ENCODE peak calls at places on chromosome 3, in six cellular contexts. One of them, this sample, is unnamed.

GRCh38 chr3:114928989-114929620 is 218.0 kb downstream of the ZBTB20 start:
- DNase-seq in WERI-Rb-1: no peak
- DNase-seq in upper lobe of right lung: no peak
- DNase-seq in coronary artery: no peak
- DNase-seq in left ventricle myocardium inferior: no peak
- DNase-seq in body of pancreas: no peak
- DNase-seq in this sample: no peak

GRCh38 chr3:23826382-23827061 is 20.8 kb downstream of the UBE2E1 start:
- DNase-seq in WERI-Rb-1: no peak
- DNase-seq in upper lobe of right lung: no peak
- DNase-seq in coronary artery: no peak
- DNase-seq in left ventricle myocardium inferior: peak; percentile 25
- DNase-seq in body of pancreas: peak; percentile 17
- DNase-seq in this sample: no peak

GRCh38 chr3:73319179-73319769 is 257.8 kb downstream of the EBLN2 start:
- DNase-seq in WERI-Rb-1: no peak
- DNase-seq in upper lobe of right lung: no peak
- DNase-seq in coronary artery: no peak
- DNase-seq in left ventricle myocardium inferior: no peak
- DNase-seq in body of pancreas: no peak
- DNase-seq in this sample: no peak

GRCh38 chr3:66393486-66394260 is 107.1 kb downstream of the LRIG1 start:
- DNase-seq in WERI-Rb-1: no peak
- DNase-seq in upper lobe of right lung: no peak
- DNase-seq in coronary artery: peak; percentile 72
- DNase-seq in left ventricle myocardium inferior: no peak
- DNase-seq in body of pancreas: no peak
- DNase-seq in this sample: no peak

GRCh38 chr3:169846458-169847193 is 23.1 kb downstream of the LRRC31 start:
- DNase-seq in WERI-Rb-1: no peak
- DNase-seq in upper lobe of right lung: no peak
- DNase-seq in coronary artery: no peak
- DNase-seq in left ventricle myocardium inferior: no peak
- DNase-seq in body of pancreas: no peak
- DNase-seq in this sample: peak; percentile 82

GRCh38 chr3:165817160-165817709 is 20.0 kb downstream of the BCHE start:
- DNase-seq in WERI-Rb-1: no peak
- DNase-seq in upper lobe of right lung: no peak
- DNase-seq in coronary artery: no peak
- DNase-seq in left ventricle myocardium inferior: no peak
- DNase-seq in body of pancreas: no peak
- DNase-seq in this sample: no peak

GRCh38 chr3:123081718-123082369 is 15.0 kb downstream of the PDIA5 start:
- DNase-seq in WERI-Rb-1: peak; percentile 68
- DNase-seq in upper lobe of right lung: no peak
- DNase-seq in coronary artery: no peak
- DNase-seq in left ventricle myocardium inferior: no peak
- DNase-seq in body of pancreas: no peak
- DNase-seq in this sample: no peak

GRCh38 chr3:159783780-159784747 is 204.6 kb upstream of the IL12A start:
- DNase-seq in WERI-Rb-1: no peak
- DNase-seq in upper lobe of right lung: no peak
- DNase-seq in coronary artery: no peak
- DNase-seq in left ventricle myocardium inferior: no peak
- DNase-seq in body of pancreas: no peak
- DNase-seq in this sample: peak; percentile 70

GRCh38 chr3:184937611-184938010 is 125.6 kb downstream of the VPS8 start:
- DNase-seq in WERI-Rb-1: peak; percentile 10
- DNase-seq in upper lobe of right lung: no peak
- DNase-seq in coronary artery: no peak
- DNase-seq in left ventricle myocardium inferior: no peak
- DNase-seq in body of pancreas: no peak
- DNase-seq in this sample: no peak

GRCh38 chr3:10224794-10225660 is 23.2 kb upstream of the TATDN2 start:
- DNase-seq in WERI-Rb-1: peak; percentile 72
- DNase-seq in upper lobe of right lung: no peak
- DNase-seq in coronary artery: peak; percentile 81
- DNase-seq in left ventricle myocardium inferior: peak; percentile 56
- DNase-seq in body of pancreas: peak; percentile 83
- DNase-seq in this sample: no peak

GRCh38 chr3:182325213-182325941 is 467.9 kb upstream of the ATP11B start:
- DNase-seq in WERI-Rb-1: no peak
- DNase-seq in upper lobe of right lung: no peak
- DNase-seq in coronary artery: no peak
- DNase-seq in left ventricle myocardium inferior: no peak
- DNase-seq in body of pancreas: no peak
- DNase-seq in this sample: no peak

GRCh38 chr3:160210799-160211221 is 14.4 kb upstream of the C3orf80 start:
- DNase-seq in WERI-Rb-1: no peak
- DNase-seq in upper lobe of right lung: no peak
- DNase-seq in coronary artery: no peak
- DNase-seq in left ventricle myocardium inferior: no peak
- DNase-seq in body of pancreas: peak; percentile 27
- DNase-seq in this sample: peak; percentile 6

GRCh38 chr3:188432826-188433525 is 279.0 kb downstream of the LPP start:
- DNase-seq in WERI-Rb-1: no peak
- DNase-seq in upper lobe of right lung: no peak
- DNase-seq in coronary artery: no peak
- DNase-seq in left ventricle myocardium inferior: no peak
- DNase-seq in body of pancreas: peak; percentile 22
- DNase-seq in this sample: no peak

GRCh38 chr3:134034005-134034785 is 4.5 kb upstream of the SLCO2A1 start:
- DNase-seq in WERI-Rb-1: no peak
- DNase-seq in upper lobe of right lung: no peak
- DNase-seq in coronary artery: peak; percentile 43
- DNase-seq in left ventricle myocardium inferior: no peak
- DNase-seq in body of pancreas: no peak
- DNase-seq in this sample: no peak

GRCh38 chr3:155078959-155079794 is 942 bp upstream of the MME start:
- DNase-seq in WERI-Rb-1: no peak
- DNase-seq in upper lobe of right lung: no peak
- DNase-seq in coronary artery: peak; percentile 72
- DNase-seq in left ventricle myocardium inferior: no peak
- DNase-seq in body of pancreas: no peak
- DNase-seq in this sample: no peak

GRCh38 chr3:49276475-49277356 is at the start of gene C3orf62:
- DNase-seq in WERI-Rb-1: no peak
- DNase-seq in upper lobe of right lung: peak; percentile 96
- DNase-seq in coronary artery: peak; percentile 95
- DNase-seq in left ventricle myocardium inferior: peak; percentile 95
- DNase-seq in body of pancreas: peak; percentile 92
- DNase-seq in this sample: no peak

GRCh38 chr3:24512564-24513197 is 18.0 kb upstream of the THRB start:
- DNase-seq in WERI-Rb-1: no peak
- DNase-seq in upper lobe of right lung: no peak
- DNase-seq in coronary artery: no peak
- DNase-seq in left ventricle myocardium inferior: no peak
- DNase-seq in body of pancreas: no peak
- DNase-seq in this sample: no peak

GRCh38 chr3:185188816-185189215 is 36.0 kb upstream of the C3orf70 start:
- DNase-seq in WERI-Rb-1: no peak
- DNase-seq in upper lobe of right lung: no peak
- DNase-seq in coronary artery: no peak
- DNase-seq in left ventricle myocardium inferior: no peak
- DNase-seq in body of pancreas: no peak
- DNase-seq in this sample: no peak

GRCh38 chr3:106399208-106399607 is 530.4 kb upstream of the CBLB start:
- DNase-seq in WERI-Rb-1: no peak
- DNase-seq in upper lobe of right lung: no peak
- DNase-seq in coronary artery: no peak
- DNase-seq in left ventricle myocardium inferior: no peak
- DNase-seq in body of pancreas: no peak
- DNase-seq in this sample: no peak

GRCh38 chr3:57228734-57229505 is 1.4 kb downstream of the APPL1 start:
- DNase-seq in WERI-Rb-1: no peak
- DNase-seq in upper lobe of right lung: no peak
- DNase-seq in coronary artery: no peak
- DNase-seq in left ventricle myocardium inferior: no peak
- DNase-seq in body of pancreas: no peak
- DNase-seq in this sample: peak; percentile 75

GRCh38 chr3:179015551-179016020 is 56.0 kb downstream of the ZMAT3 start:
- DNase-seq in WERI-Rb-1: peak; percentile 46
- DNase-seq in upper lobe of right lung: no peak
- DNase-seq in coronary artery: no peak
- DNase-seq in left ventricle myocardium inferior: no peak
- DNase-seq in body of pancreas: peak; percentile 72
- DNase-seq in this sample: no peak

GRCh38 chr3:179701176-179701827 is 48.5 kb downstream of the USP13 start:
- DNase-seq in WERI-Rb-1: no peak
- DNase-seq in upper lobe of right lung: no peak
- DNase-seq in coronary artery: no peak
- DNase-seq in left ventricle myocardium inferior: no peak
- DNase-seq in body of pancreas: no peak
- DNase-seq in this sample: no peak

GRCh38 chr3:141625506-141625905 is 112.6 kb upstream of the RNF7 start:
- DNase-seq in WERI-Rb-1: no peak
- DNase-seq in upper lobe of right lung: no peak
- DNase-seq in coronary artery: no peak
- DNase-seq in left ventricle myocardium inferior: no peak
- DNase-seq in body of pancreas: no peak
- DNase-seq in this sample: no peak

DNA sequence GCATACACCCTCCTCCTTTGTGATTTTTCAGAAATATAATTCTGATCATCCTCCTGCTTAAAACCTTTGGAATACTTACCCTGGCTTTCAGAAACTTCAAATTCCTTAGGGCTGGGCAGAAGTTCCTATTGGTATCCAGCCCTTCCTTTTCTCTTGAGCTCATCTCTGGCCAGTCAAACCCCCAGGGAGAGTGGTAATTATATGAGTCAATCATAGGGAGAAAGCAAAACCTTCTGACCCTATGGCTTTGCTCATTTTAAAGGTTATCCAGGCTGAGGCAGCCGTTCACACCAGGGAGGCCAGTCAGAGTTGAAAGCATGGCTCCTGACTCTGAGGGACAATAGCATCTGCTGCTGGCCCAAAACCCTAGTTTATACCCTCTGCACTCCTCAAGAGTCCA is 23.9 kb upstream of the CTNNB1 start:
- DNase-seq in WERI-Rb-1: no peak
- DNase-seq in upper lobe of right lung: no peak
- DNase-seq in coronary artery: no peak
- DNase-seq in left ventricle myocardium inferior: no peak
- DNase-seq in body of pancreas: no peak
- DNase-seq in this sample: no peak
- H3K27ac ChIP-seq in WERI-Rb-1: no peak overlapping the region
- H3K27ac ChIP-seq in upper lobe of right lung: no peak overlapping the region
- H3K27ac ChIP-seq in coronary artery: no peak overlapping the region
- H3K27ac ChIP-seq in left ventricle myocardium inferior: no peak overlapping the region
- H3K27ac ChIP-seq in body of pancreas: no peak overlapping the region
- H3K27ac ChIP-seq in this sample: no peak overlapping the region

DNA sequence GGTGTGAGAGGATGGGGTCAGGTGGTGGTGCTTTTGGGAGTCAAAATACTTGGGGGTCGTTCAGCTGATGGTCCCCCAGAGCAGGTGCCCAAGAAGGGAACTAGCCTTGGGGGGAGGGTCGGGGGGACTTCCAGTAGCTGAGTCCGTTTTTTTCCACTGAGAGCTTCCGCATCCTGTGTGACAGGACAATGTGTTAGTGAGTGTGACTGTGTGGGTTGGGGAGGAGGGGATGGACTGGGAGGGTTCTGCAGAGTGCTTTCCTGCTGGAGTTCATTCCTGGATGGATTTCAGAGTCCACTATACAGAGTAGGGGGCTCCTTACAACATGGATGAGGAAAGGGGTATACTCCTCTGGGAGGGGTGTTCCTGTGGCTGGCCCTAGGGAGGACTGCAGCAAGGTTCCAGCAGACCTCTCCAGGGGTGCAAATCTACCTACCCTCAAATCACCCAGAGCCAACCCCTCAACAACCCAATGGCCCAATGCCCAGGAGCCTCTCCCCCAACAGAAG is 601 bp upstream of the HYAL2 start:
- DNase-seq in WERI-Rb-1: no peak
- DNase-seq in upper lobe of right lung: no peak
- DNase-seq in coronary artery: no peak
- DNase-seq in left ventricle myocardium inferior: peak; percentile 47
- DNase-seq in body of pancreas: no peak
- DNase-seq in this sample: no peak
- H3K27ac ChIP-seq in WERI-Rb-1: no peak overlapping the region
- H3K27ac ChIP-seq in upper lobe of right lung: peak overlapping the region; percentile 98
- H3K27ac ChIP-seq in coronary artery: peak overlapping the region; percentile 52
- H3K27ac ChIP-seq in left ventricle myocardium inferior: peak overlapping the region; percentile 99
- H3K27ac ChIP-seq in body of pancreas: peak overlapping the region; percentile 97
- H3K27ac ChIP-seq in this sample: no peak overlapping the region

GRCh38 chr3:46870651-46871050 is 6.9 kb upstream of the PTH1R start:
- DNase-seq in WERI-Rb-1: no peak
- DNase-seq in upper lobe of right lung: no peak
- DNase-seq in coronary artery: no peak
- DNase-seq in left ventricle myocardium inferior: no peak
- DNase-seq in body of pancreas: no peak
- DNase-seq in this sample: no peak

GRCh38 chr3:46868301-46868700 is 5.1 kb upstream of the MYL3 start:
- DNase-seq in WERI-Rb-1: no peak
- DNase-seq in upper lobe of right lung: no peak
- DNase-seq in coronary artery: no peak
- DNase-seq in left ventricle myocardium inferior: no peak
- DNase-seq in body of pancreas: no peak
- DNase-seq in this sample: no peak

GRCh38 chr3:46867550-46867898 is 4.3 kb upstream of the MYL3 start:
- DNase-seq in WERI-Rb-1: no peak
- DNase-seq in upper lobe of right lung: peak; percentile 89
- DNase-seq in coronary artery: peak; percentile 94
- DNase-seq in left ventricle myocardium inferior: peak; percentile 91
- DNase-seq in body of pancreas: peak; percentile 75
- DNase-seq in this sample: no peak

GRCh38 chr3:46869440-46869839 is 6.2 kb upstream of the MYL3 start:
- DNase-seq in WERI-Rb-1: no peak
- DNase-seq in upper lobe of right lung: no peak
- DNase-seq in coronary artery: no peak
- DNase-seq in left ventricle myocardium inferior: no peak
- DNase-seq in body of pancreas: no peak
- DNase-seq in this sample: no peak

DNA sequence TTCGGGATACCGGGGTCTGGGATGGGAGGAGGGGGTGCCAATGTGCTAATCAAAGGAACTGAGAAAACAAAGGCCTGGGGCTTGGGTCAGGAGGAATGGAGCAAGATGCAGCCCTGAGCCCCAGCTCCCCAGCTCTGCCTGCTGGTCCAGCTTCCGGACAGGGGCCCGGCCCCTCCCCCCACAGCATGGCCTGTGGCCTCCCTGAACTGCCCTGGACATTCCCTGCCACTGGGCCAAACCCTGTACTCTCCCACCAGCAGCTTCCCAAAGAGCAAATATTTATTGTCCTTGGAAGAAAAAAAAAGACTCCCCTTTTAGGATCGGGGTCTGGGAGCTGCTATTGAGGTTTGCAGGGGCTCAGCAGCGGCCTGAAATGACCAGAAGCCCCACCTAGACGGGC is 5.7 kb upstream of the MYL3 start:
- DNase-seq in WERI-Rb-1: no peak
- DNase-seq in upper lobe of right lung: no peak
- DNase-seq in coronary artery: no peak
- DNase-seq in left ventricle myocardium inferior: peak; percentile 38
- DNase-seq in body of pancreas: no peak
- DNase-seq in this sample: no peak
- H3K27ac ChIP-seq in WERI-Rb-1: no peak overlapping the region
- H3K27ac ChIP-seq in upper lobe of right lung: peak overlapping the region; percentile 7
- H3K27ac ChIP-seq in coronary artery: peak overlapping the region; percentile 83
- H3K27ac ChIP-seq in left ventricle myocardium inferior: peak overlapping the region; percentile 95
- H3K27ac ChIP-seq in body of pancreas: no peak overlapping the region
- H3K27ac ChIP-seq in this sample: no peak overlapping the region

GRCh38 chr3:31274406-31275024 is 258.2 kb upstream of the STT3B start:
- DNase-seq in WERI-Rb-1: no peak
- DNase-seq in upper lobe of right lung: no peak
- DNase-seq in coronary artery: no peak
- DNase-seq in left ventricle myocardium inferior: no peak
- DNase-seq in body of pancreas: no peak
- DNase-seq in this sample: no peak
- H3K27ac ChIP-seq in WERI-Rb-1: no peak overlapping the region
- H3K27ac ChIP-seq in upper lobe of right lung: peak overlapping the region; percentile 56
- H3K27ac ChIP-seq in coronary artery: peak overlapping the region; percentile 58
- H3K27ac ChIP-seq in left ventricle myocardium inferior: peak overlapping the region; percentile 22
- H3K27ac ChIP-seq in body of pancreas: peak overlapping the region; percentile 54
- H3K27ac ChIP-seq in this sample: peak overlapping the region; percentile 58

GRCh38 chr3:53484979-53485378 is 9.4 kb upstream of the CACNA1D start:
- DNase-seq in WERI-Rb-1: no peak
- DNase-seq in upper lobe of right lung: no peak
- DNase-seq in coronary artery: no peak
- DNase-seq in left ventricle myocardium inferior: no peak
- DNase-seq in body of pancreas: no peak
- DNase-seq in this sample: no peak
- H3K27ac ChIP-seq in WERI-Rb-1: no peak overlapping the region
- H3K27ac ChIP-seq in upper lobe of right lung: no peak overlapping the region
- H3K27ac ChIP-seq in coronary artery: no peak overlapping the region
- H3K27ac ChIP-seq in left ventricle myocardium inferior: no peak overlapping the region
- H3K27ac ChIP-seq in body of pancreas: no peak overlapping the region
- H3K27ac ChIP-seq in this sample: no peak overlapping the region